ENCODE peak calls at places on chromosome 17, in four cellular contexts. A is occipital lobe, K is gastrocnemius medialis, V is sigmoid colon. I is an unnamed sample.

GRCh38 chr17:82782657-82783207 is 30.9 kb downstream of the TBCD start:
- DNase-seq in A (no peak), K (no peak), V (no peak), I (no peak)

GRCh38 chr17:81401727-81402529 is 6.7 kb downstream of the BAHCC1 start:
- DNase-seq in A (no peak), K (peak; percentile 54), V (no peak), I (no peak)

GRCh38 chr17:3003401-3004149 is 59.8 kb downstream of the OR1D5 start:
- DNase-seq in A (no peak), K (peak; percentile 26), V (peak; percentile 78), I (no peak)

GRCh38 chr17:59002848-59003247 is 103.8 kb downstream of the TRIM37 start:
- DNase-seq in A (no peak), K (no peak), V (no peak), I (no peak)

GRCh38 chr17:1714980-1715802 is 5.0 kb upstream of the TLCD2 start:
- DNase-seq in A (no peak), K (peak; percentile 99), V (peak; percentile 97), I (no peak)

GRCh38 chr17:29210879-29211278 is 30.7 kb upstream of the MYO18A start:
- DNase-seq in A (no peak), K (no peak), V (no peak), I (no peak)

GRCh38 chr17:10089221-10089799 is 109.1 kb downstream of the GAS7 start:
- DNase-seq in A (no peak), K (no peak), V (peak; percentile 84), I (no peak)

GRCh38 chr17:21174719-21175118 is 39.2 kb downstream of the TMEM11 start:
- DNase-seq in A (no peak), K (no peak), V (no peak), I (no peak)

GRCh38 chr17:77831497-77832179 is 126.9 kb upstream of the TNRC6C start:
- DNase-seq in A (no peak), K (peak; percentile 8), V (peak; percentile 65), I (no peak)

GRCh38 chr17:28738680-28739384 is 5.0 kb upstream of the TRAF4 start:
- DNase-seq in A (no peak), K (no peak), V (no peak), I (no peak)

GRCh38 chr17:67246648-67247415 is 1.8 kb upstream of the HELZ start:
- DNase-seq in A (no peak), K (peak; percentile 50), V (no peak), I (no peak)

GRCh38 chr17:48563385-48563838 is 14.7 kb downstream of the HOXB4 start:
- DNase-seq in A (no peak), K (no peak), V (no peak), I (no peak)

GRCh38 chr17:82105882-82106696 is 8.1 kb upstream of the FASN start:
- DNase-seq in A (no peak), K (peak; percentile 57), V (peak; percentile 73), I (peak; percentile 32)

GRCh38 chr17:62064029-62064790 is 868 bp downstream of the MED13 start:
- DNase-seq in A (no peak), K (no peak), V (no peak), I (no peak)

GRCh38 chr17:79495665-79496064 is 115.2 kb downstream of the RBFOX3 start:
- DNase-seq in A (no peak), K (no peak), V (no peak), I (no peak)

GRCh38 chr17:42519546-42520444 is 16.2 kb upstream of the NAGLU start:
- DNase-seq in A (peak; percentile 74), K (peak; percentile 85), V (peak; percentile 99), I (peak; percentile 34)

GRCh38 chr17:74771319-74771914 is 4.7 kb downstream of the NAT9 start:
- DNase-seq in A (no peak), K (no peak), V (no peak), I (no peak)

GRCh38 chr17:60390223-60390622 is 1.7 kb downstream of the USP32 start:
- DNase-seq in A (no peak), K (no peak), V (no peak), I (no peak)

GRCh38 chr17:45144199-45145034 is 3.9 kb upstream of the HEXIM1 start:
- DNase-seq in A (no peak), K (no peak), V (peak; percentile 86), I (no peak)

GRCh38 chr17:7281953-7282751 is 634 bp downstream of the SLC2A4 start:
- DNase-seq in A (no peak), K (peak; percentile 96), V (peak; percentile 87), I (no peak)

GRCh38 chr17:72465191-72466024 is 344.6 kb downstream of the SOX9 start:
- DNase-seq in A (no peak), K (no peak), V (no peak), I (no peak)

GRCh38 chr17:27603446-27603820 is 27.6 kb upstream of the LGALS9 start:
- DNase-seq in A (no peak), K (no peak), V (no peak), I (no peak)

GRCh38 chr17:38925263-38925995 is at the start of gene LASP1NB:
- DNase-seq in A (peak; percentile 88), K (no peak), V (no peak), I (no peak)

GRCh38 chr17:81287741-81288430 is 7.2 kb downstream of the SLC38A10 start:
- DNase-seq in A (no peak), K (no peak), V (no peak), I (no peak)

GRCh38 chr17:27888945-27889344 is 4.2 kb downstream of the LYRM9 start:
- DNase-seq in A (no peak), K (no peak), V (no peak), I (no peak)

GRCh38 chr17:11644265-11645212 is 46.3 kb downstream of the DNAH9 start:
- DNase-seq in A (peak; percentile 25), K (peak; percentile 29), V (peak; percentile 80), I (peak; percentile 60)

GRCh38 chr17:29119265-29119664 is 60.9 kb downstream of the MYO18A start:
- DNase-seq in A (no peak), K (no peak), V (no peak), I (no peak)

GRCh38 chr17:5422505-5422904 is 2.5 kb downstream of the RPAIN start:
- DNase-seq in A (no peak), K (no peak), V (no peak), I (no peak)

GRCh38 chr17:67046398-67046797 is 2.0 kb downstream of the CACNG1 start:
- DNase-seq in A (no peak), K (peak; percentile 98), V (no peak), I (no peak)

GRCh38 chr17:27329146-27329805 is 35.4 kb downstream of the WSB1 start:
- DNase-seq in A (no peak), K (no peak), V (peak; percentile 41), I (no peak)

GRCh38 chr17:27256225-27257030 is 37.5 kb upstream of the WSB1 start:
- DNase-seq in A (no peak), K (no peak), V (no peak), I (no peak)

I was measured in DMS 273 treated with DMSO at 0.1 percent for 48 hours.